ENCODE peak calls at places on chromosomes 4 and X, in nine cellular contexts. O is psoas muscle, P is left lung, H is upper lobe of left lung, F is GM12878, W is body of pancreas, B is pancreas, G is upper lobe of right lung, Q is heart right ventricle. R is an unnamed sample. For H3K4me1, the result is how much of the 10 kb centered on the place peaks cover.

GRCh38 chrX:72100824-72101351 is 30.8 kb downstream of the RTL5 start:
- DNase-seq in O (no peak), H (peak), F (peak), P (peak), Q (no peak), B (no peak), W (no peak), G (peak), R (no peak)

GRCh38 chr4:338759-339097 is 1.1 kb downstream of the ZNF141 start:
- DNase-seq in G (no peak), F (no peak), B (no peak), P (no peak), H (no peak), W (no peak), Q (peak), O (no peak), R (no peak)

GRCh38 chr4:31104596-31104995 is 384.4 kb downstream of the PCDH7 start:
- DNase-seq in Q (no peak), H (no peak), B (no peak), F (no peak), W (peak), O (no peak), G (no peak), P (no peak), R (no peak)

GRCh38 chrX:69556094-69557011 is 52.2 kb downstream of the NALF2 start:
- DNase-seq in G (no peak), Q (no peak), W (peak), O (no peak), B (no peak), P (no peak), H (peak), F (no peak), R (no peak)

GRCh38 chr4:90025248-90025647 is 101.9 kb upstream of the CCSER1 start:
- DNase-seq in W (no peak), B (no peak), O (no peak), P (no peak), H (no peak), G (no peak), Q (no peak), F (no peak), R (no peak)

GRCh38 chr4:37976991-37977470 is 16.8 kb downstream of the PTTG2 start:
- DNase-seq in Q (peak), B (peak), P (peak), O (peak), W (peak), F (no peak), H (peak), G (peak), R (peak)

GRCh38 chr4:41865981-41866798 is 69.0 kb upstream of the TMEM33 start:
- DNase-seq in P (no peak), B (no peak), G (no peak), F (no peak), O (no peak), Q (no peak), H (no peak), W (no peak), R (no peak)

GRCh38 chrX:97639526-97639925 is 755.8 kb downstream of the RPA4 start:
- DNase-seq in H (no peak), B (no peak), W (no peak), F (no peak), G (no peak), P (no peak), Q (no peak), O (no peak), R (no peak)

GRCh38 chr4:54784188-54784671 is 126.5 kb downstream of the KIT start:
- DNase-seq in G (peak), F (no peak), O (peak), W (peak), H (peak), P (peak), B (no peak), Q (peak), R (peak)

GRCh38 chrX:916235-916609 is 285.6 kb downstream of the SHOX start:
- DNase-seq in F (no peak), W (no peak), H (no peak), B (no peak), G (no peak), Q (no peak), P (no peak), O (no peak), R (no peak)

GRCh38 chr4:121653214-121653613 is 43.6 kb downstream of the ANXA5 start:
- DNase-seq in H (no peak), Q (no peak), W (no peak), B (no peak), O (no peak), F (no peak), P (no peak), G (no peak), R (no peak)

GRCh38 chr4:89708903-89709361 is 128.0 kb downstream of the SNCA start:
- DNase-seq in Q (no peak), H (no peak), W (no peak), F (no peak), P (no peak), O (no peak), B (no peak), G (no peak), R (no peak)

GRCh38 chr4:186689476-186689875 is 34.2 kb downstream of the FAT1 start:
- DNase-seq in B (no peak), W (no peak), H (peak), P (peak), F (no peak), O (no peak), G (peak), Q (no peak), R (no peak)
- H3K4me1 ChIP-seq in B (under half), W (under half), H (under half), P (under half), F (under half), O (under half), G (under half), Q (under half), R (half or more)

GRCh38 chr4:101279377-101279871 is 67.9 kb downstream of the PPP3CA start:
- DNase-seq in O (no peak), F (no peak), W (peak), H (no peak), B (no peak), Q (peak), G (no peak), P (peak), R (peak)
- H3K27ac ChIP-seq in O (peak), F (no peak), W (peak), H (no peak), B (no peak), Q (no peak), G (no peak), P (no peak), R (peak)

DNA sequence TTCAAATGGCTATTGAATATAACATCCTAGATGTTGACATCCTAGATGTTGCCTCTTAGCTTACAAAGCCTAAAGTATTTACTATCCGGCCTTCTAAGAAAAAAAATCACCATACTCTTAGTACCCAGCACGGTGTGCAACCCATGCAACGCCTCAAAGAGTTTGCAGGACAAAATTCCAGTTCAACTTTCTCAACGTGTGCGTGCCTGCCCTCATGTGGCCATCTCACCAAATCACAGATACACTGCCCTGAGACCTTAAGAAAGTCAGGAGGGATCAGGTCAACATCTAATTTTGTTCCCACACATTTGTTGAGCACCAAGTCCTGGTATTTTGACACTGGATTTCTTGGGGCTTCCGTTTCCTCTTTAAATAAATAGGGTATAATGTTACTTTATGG is 68.3 kb downstream of the CRMP1 start:
- DNase-seq in F (no peak), P (no peak), Q (no peak), H (no peak), O (no peak), G (no peak), W (no peak), B (no peak), R (no peak)
- H3K4me1 ChIP-seq in F (under half), P (under half), Q (under half), H (under half), O (under half), G (under half), W (under half), B (under half), R (under half)

GRCh38 chr4:153471691-153472080 is 5.5 kb downstream of the TMEM131L start:
- DNase-seq in G (no peak), P (no peak), F (no peak), Q (no peak), H (no peak), B (no peak), O (no peak), W (no peak), R (no peak)
- H3K27ac ChIP-seq in G (no peak), P (no peak), F (peak), Q (no peak), H (peak), B (peak), O (peak), W (peak), R (no peak)

DNA sequence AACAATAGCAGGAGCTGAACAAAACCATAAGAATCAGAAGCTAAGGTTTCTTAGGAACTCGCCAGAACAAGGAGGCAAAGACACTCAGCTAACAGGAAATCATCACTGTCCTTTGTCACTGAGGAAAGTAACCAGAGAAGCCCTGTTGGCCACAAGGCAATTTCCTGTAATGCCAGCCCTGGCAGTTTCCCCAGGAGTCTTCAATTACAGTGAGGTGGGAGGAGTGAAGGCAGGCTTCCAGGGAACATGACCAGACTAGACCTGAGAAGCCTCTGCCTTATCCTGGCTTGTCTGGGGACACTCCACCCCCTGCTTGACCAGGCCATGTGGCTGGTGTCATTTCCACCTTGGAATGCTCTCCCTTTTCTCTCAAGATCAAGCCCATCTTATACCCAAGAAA is 125.3 kb downstream of the COL4A6 start:
- DNase-seq in B (no peak), O (peak), Q (peak), W (no peak), H (peak), P (no peak), F (no peak), G (no peak), R (no peak)
- H3K4me1 ChIP-seq in B (under half), O (under half), Q (under half), W (under half), H (under half), P (under half), F (under half), G (under half), R (under half)

GRCh38 chr4:119536572-119537528 is 91.8 kb downstream of the PDE5A start:
- DNase-seq in F (no peak), B (no peak), Q (no peak), G (no peak), W (no peak), H (no peak), O (no peak), P (no peak), R (no peak)
- H3K27ac ChIP-seq in F (no peak), B (no peak), Q (no peak), G (no peak), W (no peak), H (no peak), O (no peak), P (no peak), R (no peak)

GRCh38 chrX:39767446-39767845 is 330.3 kb downstream of the BCOR start:
- DNase-seq in Q (no peak), F (no peak), O (no peak), G (no peak), B (no peak), H (no peak), W (no peak), P (no peak), R (no peak)

GRCh38 chrX:39769748-39770147 is 328.0 kb downstream of the BCOR start:
- DNase-seq in F (no peak), W (no peak), P (no peak), Q (no peak), H (no peak), O (no peak), B (no peak), G (no peak), R (no peak)

GRCh38 chrX:39766085-39766726 is 331.6 kb downstream of the BCOR start:
- DNase-seq in G (no peak), B (no peak), P (no peak), O (no peak), F (no peak), W (no peak), H (no peak), Q (no peak), R (no peak)

GRCh38 chrX:39764441-39764914 is 333.3 kb downstream of the BCOR start:
- DNase-seq in Q (no peak), F (no peak), B (no peak), W (no peak), H (no peak), O (no peak), G (no peak), P (no peak), R (no peak)

GRCh38 chrX:39766882-39767281 is 330.9 kb downstream of the BCOR start:
- DNase-seq in G (no peak), Q (no peak), W (peak), P (no peak), O (peak), H (no peak), F (no peak), B (no peak), R (no peak)
- H3K4me1 ChIP-seq in G (under half), Q (under half), W (under half), P (under half), O (under half), H (under half), F (under half), B (under half), R (under half)

GRCh38 chrX:7264399-7264798 is 116.4 kb upstream of the PUDP start:
- DNase-seq in F (peak), G (no peak), H (no peak), W (no peak), Q (no peak), P (no peak), O (no peak), B (no peak), R (no peak)
- H3K27ac ChIP-seq in F (no peak), G (no peak), H (no peak), W (no peak), Q (no peak), P (no peak), O (no peak), B (no peak), R (no peak)